ENCODE peak calls at places on chromosomes 1 and 21, in four cellular contexts. One of them, this sample, is unnamed.

GRCh38 chr1:92096317-92096716 is 16.2 kb downstream of the BTBD8 start:
- DNase-seq in activated T-helper 1 cell treated with anti-CD3 and anti-CD28 coated beads, Interleukin-12 subunit alpha, Interleukin-12 subunit beta, Interleukin-2, Interleukin-4 antibody, amounts not matched to agents 30 ng/mL and 10 ng/mL and 1 ng/mL, durations not matched to agents 14 hours and 24 hours and 36 hours: no peak
- DNase-seq in nucleus accumbens: no peak
- DNase-seq in dorsolateral prefrontal cortex: no peak
- DNase-seq in this sample: peak; percentile 73

GRCh38 chr1:96872757-96873156 is 151.2 kb downstream of the PTBP2 start:
- DNase-seq in activated T-helper 1 cell treated with anti-CD3 and anti-CD28 coated beads, Interleukin-12 subunit alpha, Interleukin-12 subunit beta, Interleukin-2, Interleukin-4 antibody, amounts not matched to agents 30 ng/mL and 10 ng/mL and 1 ng/mL, durations not matched to agents 14 hours and 24 hours and 36 hours: no peak
- DNase-seq in dorsolateral prefrontal cortex: no peak
- DNase-seq in nucleus accumbens: no peak
- DNase-seq in this sample: no peak

GRCh38 chr1:176693697-176694329 is 230.8 kb downstream of the PAPPA2 start:
- DNase-seq in dorsolateral prefrontal cortex: no peak
- DNase-seq in nucleus accumbens: no peak
- DNase-seq in activated T-helper 1 cell treated with anti-CD3 and anti-CD28 coated beads, Interleukin-12 subunit alpha, Interleukin-12 subunit beta, Interleukin-2, Interleukin-4 antibody, amounts not matched to agents 30 ng/mL and 10 ng/mL and 1 ng/mL, durations not matched to agents 14 hours and 24 hours and 36 hours: no peak
- DNase-seq in this sample: peak; percentile 3

GRCh38 chr1:51745304-51745570 is 128.3 kb downstream of the OSBPL9 start:
- DNase-seq in activated T-helper 1 cell treated with anti-CD3 and anti-CD28 coated beads, Interleukin-12 subunit alpha, Interleukin-12 subunit beta, Interleukin-2, Interleukin-4 antibody, amounts not matched to agents 30 ng/mL and 10 ng/mL and 1 ng/mL, durations not matched to agents 14 hours and 24 hours and 36 hours: no peak
- DNase-seq in nucleus accumbens: no peak
- DNase-seq in dorsolateral prefrontal cortex: no peak
- DNase-seq in this sample: no peak

GRCh38 chr21:20902998-20903397 is 95.2 kb upstream of the NCAM2 start:
- DNase-seq in activated T-helper 1 cell treated with anti-CD3 and anti-CD28 coated beads, Interleukin-12 subunit alpha, Interleukin-12 subunit beta, Interleukin-2, Interleukin-4 antibody, amounts not matched to agents 30 ng/mL and 10 ng/mL and 1 ng/mL, durations not matched to agents 14 hours and 24 hours and 36 hours: no peak
- DNase-seq in nucleus accumbens: peak; percentile 2
- DNase-seq in dorsolateral prefrontal cortex: no peak
- DNase-seq in this sample: no peak

GRCh38 chr1:34746785-34747637 is 7.8 kb upstream of the GJB5 start:
- DNase-seq in activated T-helper 1 cell treated with anti-CD3 and anti-CD28 coated beads, Interleukin-12 subunit alpha, Interleukin-12 subunit beta, Interleukin-2, Interleukin-4 antibody, amounts not matched to agents 30 ng/mL and 10 ng/mL and 1 ng/mL, durations not matched to agents 14 hours and 24 hours and 36 hours: no peak
- DNase-seq in nucleus accumbens: no peak
- DNase-seq in dorsolateral prefrontal cortex: peak; percentile 29
- DNase-seq in this sample: no peak

GRCh38 chr1:161096514-161096913 is 1.6 kb upstream of the KLHDC9 start:
- DNase-seq in activated T-helper 1 cell treated with anti-CD3 and anti-CD28 coated beads, Interleukin-12 subunit alpha, Interleukin-12 subunit beta, Interleukin-2, Interleukin-4 antibody, amounts not matched to agents 30 ng/mL and 10 ng/mL and 1 ng/mL, durations not matched to agents 14 hours and 24 hours and 36 hours: no peak
- DNase-seq in nucleus accumbens: no peak
- DNase-seq in dorsolateral prefrontal cortex: no peak
- DNase-seq in this sample: peak; percentile 90

GRCh38 chr1:234666206-234666605 is 56.2 kb upstream of the IRF2BP2 start:
- DNase-seq in activated T-helper 1 cell treated with anti-CD3 and anti-CD28 coated beads, Interleukin-12 subunit alpha, Interleukin-12 subunit beta, Interleukin-2, Interleukin-4 antibody, amounts not matched to agents 30 ng/mL and 10 ng/mL and 1 ng/mL, durations not matched to agents 14 hours and 24 hours and 36 hours: no peak
- DNase-seq in nucleus accumbens: no peak
- DNase-seq in dorsolateral prefrontal cortex: no peak
- DNase-seq in this sample: no peak

GRCh38 chr21:18812308-18812707 is 408.7 kb upstream of the TMPRSS15 start:
- DNase-seq in dorsolateral prefrontal cortex: no peak
- DNase-seq in nucleus accumbens: no peak
- DNase-seq in activated T-helper 1 cell treated with anti-CD3 and anti-CD28 coated beads, Interleukin-12 subunit alpha, Interleukin-12 subunit beta, Interleukin-2, Interleukin-4 antibody, amounts not matched to agents 30 ng/mL and 10 ng/mL and 1 ng/mL, durations not matched to agents 14 hours and 24 hours and 36 hours: no peak
- DNase-seq in this sample: no peak

GRCh38 chr1:6358757-6359567 is 34.6 kb downstream of the ACOT7 start:
- DNase-seq in dorsolateral prefrontal cortex: no peak
- DNase-seq in activated T-helper 1 cell treated with anti-CD3 and anti-CD28 coated beads, Interleukin-12 subunit alpha, Interleukin-12 subunit beta, Interleukin-2, Interleukin-4 antibody, amounts not matched to agents 30 ng/mL and 10 ng/mL and 1 ng/mL, durations not matched to agents 14 hours and 24 hours and 36 hours: peak; percentile 42
- DNase-seq in nucleus accumbens: no peak
- DNase-seq in this sample: peak; percentile 56

This sample was measured in epithelial cell of esophagus.